ENCODE peak calls at places on chromosomes 3 and 15, in five cellular contexts. K is H1, U is IMR-90, T is mesenchymal stem cell, F is H9. J is an unnamed sample.

GRCh38 chr3:150302246-150302645 is 105.9 kb upstream of the TSC22D2 start:
- DNase-seq in U (no peak), T (peak), K (no peak), F (no peak), J (no peak)

GRCh38 chr3:55750525-55750924 is 263.4 kb upstream of the WNT5A start:
- DNase-seq in F (no peak), T (peak), U (peak), K (no peak), J (no peak)

GRCh38 chr3:52892290-52892624 is 5.1 kb downstream of the STIMATE start:
- DNase-seq in K (no peak), T (no peak), U (no peak), F (no peak), J (no peak)

GRCh38 chr15:34679326-34679725 is 75.5 kb downstream of the GJD2 start:
- DNase-seq in K (no peak), U (peak), F (no peak), T (no peak), J (no peak)

GRCh38 chr3:104018541-104018940 is 1348.2 kb upstream of the ALCAM start:
- DNase-seq in F (no peak), K (no peak), T (no peak), U (no peak), J (no peak)

GRCh38 chr15:61974759-61975158 is 85.5 kb downstream of the VPS13C start:
- DNase-seq in K (no peak), F (no peak), T (no peak), U (peak), J (no peak)

GRCh38 chr15:90099868-90100854 is 2.1 kb downstream of the IDH2 start:
- DNase-seq in K (no peak), U (peak), F (no peak), T (peak), J (no peak)

GRCh38 chr3:43244694-43245093 is 41.6 kb upstream of the SNRK start:
- DNase-seq in K (no peak), F (no peak), T (no peak), U (no peak), J (no peak)

GRCh38 chr15:58332676-58333400 is 99.0 kb upstream of the LIPC start:
- DNase-seq in F (no peak), U (peak), K (no peak), T (peak), J (no peak)

GRCh38 chr15:67823371-67824156 is 1.7 kb upstream of the SKOR1 start:
- DNase-seq in F (no peak), K (peak), U (no peak), T (no peak), J (no peak)

GRCh38 chr3:35671483-35671882 is 32.2 kb downstream of the ARPP21 start:
- DNase-seq in T (no peak), F (no peak), U (no peak), K (no peak), J (no peak)

GRCh38 chr3:118641608-118642007 is 393.0 kb downstream of the IGSF11 start:
- DNase-seq in F (peak), U (no peak), T (no peak), K (peak), J (peak)

GRCh38 chr3:160133757-160134156 is 91.5 kb upstream of the C3orf80 start:
- DNase-seq in U (no peak), T (no peak), F (peak), K (peak), J (no peak)

GRCh38 chr15:100215843-100216169 is 126.0 kb downstream of the ADAMTS17 start:
- DNase-seq in U (no peak), T (no peak), K (no peak), F (no peak), J (no peak)

GRCh38 chr15:33720952-33721351 is 247.3 kb upstream of the CHRM5 start:
- DNase-seq in K (no peak), F (no peak), U (peak), T (peak), J (no peak)

GRCh38 chr3:73383470-73384049 is 241.2 kb downstream of the PDZRN3 start:
- DNase-seq in T (no peak), F (no peak), U (no peak), K (no peak), J (no peak)

GRCh38 chr15:25186906-25187645 is 232.3 kb downstream of the SNRPN start:
- DNase-seq in T (no peak), K (no peak), U (no peak), F (no peak), J (no peak)

GRCh38 chr3:37161351-37161750 is 13.0 kb downstream of the LRRFIP2 start:
- DNase-seq in U (peak), F (no peak), T (no peak), K (no peak), J (no peak)

GRCh38 chr3:194474675-194475074 is 12.1 kb downstream of the ATP13A3 start:
- DNase-seq in T (no peak), K (no peak), F (no peak), U (peak), J (no peak)

GRCh38 chr15:101620645-101621044 is 31.5 kb downstream of the TM2D3 start:
- DNase-seq in T (no peak), K (no peak), F (no peak), U (no peak), J (no peak)

GRCh38 chr3:150547045-150547753 is 612 bp downstream of the EIF2A start:
- DNase-seq in T (peak), U (peak), F (no peak), K (no peak), J (no peak)

GRCh38 chr15:101022876-101023275 is 103.7 kb downstream of the LRRK1 start:
- DNase-seq in U (no peak), T (no peak), K (no peak), F (peak), J (no peak)

GRCh38 chr3:2579206-2579605 is 480.5 kb downstream of the CNTN4 start:
- DNase-seq in U (no peak), T (no peak), K (no peak), F (no peak), J (no peak)

GRCh38 chr15:72116680-72117447 is 1.1 kb downstream of the MYO9A start:
- DNase-seq in F (no peak), K (no peak), T (no peak), U (peak), J (no peak)

GRCh38 chr3:172564499-172564898 is 41.3 kb upstream of the TNFSF10 start:
- DNase-seq in T (no peak), K (no peak), F (no peak), U (no peak), J (no peak)

DNA sequence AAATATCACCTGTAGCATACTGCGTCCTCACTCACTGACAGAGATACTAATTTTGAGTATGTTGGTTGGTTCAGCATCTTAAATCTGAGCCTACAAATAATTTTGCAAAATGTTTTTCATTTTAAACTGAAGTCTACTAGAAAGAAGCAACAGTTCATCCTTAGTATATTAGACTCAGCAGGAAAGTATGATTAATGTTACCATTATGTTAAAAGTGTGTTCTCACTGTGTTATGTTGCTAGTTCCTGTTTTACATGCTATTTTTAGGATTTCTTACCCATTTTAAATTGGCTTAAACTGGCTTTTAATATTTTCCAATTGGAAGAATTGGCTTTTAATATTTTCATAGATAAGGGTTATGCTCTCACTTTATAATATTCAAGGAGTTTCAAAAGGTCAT is 25.7 kb downstream of the ACKR4 start:
- DNase-seq in T (no peak), K (no peak), F (no peak), U (no peak), J (no peak)
- H2AFZ ChIP-seq in T (no peak), K (no peak), F (no peak), U (no peak), J (no peak)

DNA sequence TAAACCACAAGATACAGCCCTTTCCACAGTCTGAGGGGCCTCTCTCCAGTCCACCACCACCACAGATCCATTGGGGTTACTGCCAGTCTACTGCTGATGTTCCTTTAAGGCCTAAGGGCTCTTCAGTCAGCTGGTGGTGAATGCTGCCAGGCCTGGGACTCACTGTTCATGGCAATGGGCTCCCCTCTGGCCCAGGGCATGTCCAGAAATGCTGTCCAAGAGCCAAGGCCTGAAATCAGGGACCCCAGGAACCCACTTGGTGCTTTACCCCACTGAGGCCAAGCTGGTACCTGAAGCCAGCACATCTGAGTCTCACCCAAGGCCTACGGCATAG is 128.6 kb upstream of the CBLB start:
- DNase-seq in T (no peak), K (no peak), F (no peak), U (no peak), J (no peak)
- H2BK5ac ChIP-seq in T (no peak), K (no peak), F (no peak), U (peak), J (no peak)

GRCh38 chr3:45664558-45664957 is 24.6 kb upstream of the SACM1L start:
- DNase-seq in F (no peak), K (no peak), T (no peak), U (no peak), J (no peak)
- H2AFZ ChIP-seq in F (no peak), K (no peak), T (no peak), U (no peak), J (peak)

GRCh38 chr3:129304141-129304540 is 25.5 kb downstream of the HMCES start:
- DNase-seq in T (peak), K (no peak), F (no peak), U (peak), J (no peak)
- H2BK5ac ChIP-seq in T (no peak), K (peak), F (no peak), U (peak), J (peak)

J was measured in neuronal stem cell.